ENCODE peak calls at places on chromosomes 16 and 17, in four cellular contexts. G, A, T and S are unnamed samples.

GRCh38 chr16:28899882-28900600 is 21.8 kb downstream of the ATP2A1 start:
- DNase-seq in A (no peak), G (no peak), T (no peak), S (no peak)

GRCh38 chr16:76800196-76800595 is 390.8 kb upstream of the MON1B start:
- DNase-seq in T (no peak), G (no peak), A (no peak), S (no peak)

GRCh38 chr16:90077757-90078593 is 844 bp upstream of the PRDM7 start:
- DNase-seq in A (no peak), T (no peak), G (peak; percentile 45), S (peak; percentile 29)

GRCh38 chr17:77451271-77451893 is 310.6 kb downstream of the SEC14L1 start:
- DNase-seq in A (peak; percentile 77), G (peak; percentile 33), T (no peak), S (no peak)

GRCh38 chr17:34300652-34301390 is 15.3 kb downstream of the CCL11 start:
- DNase-seq in G (peak; percentile 95), A (no peak), T (no peak), S (no peak)

GRCh38 chr17:48546924-48547838 is 2.3 kb upstream of the HOXB2 start:
- DNase-seq in G (peak; percentile 58), T (no peak), A (no peak), S (no peak)

GRCh38 chr17:9252525-9252924 is 231.2 kb downstream of the NTN1 start:
- DNase-seq in G (no peak), T (peak; percentile 38), A (no peak), S (no peak)

GRCh38 chr17:28466001-28466400 is 7.4 kb upstream of the SLC13A2 start:
- DNase-seq in G (no peak), T (no peak), A (no peak), S (no peak)

GRCh38 chr17:28749516-28750177 is 5.8 kb downstream of the TRAF4 start:
- DNase-seq in T (no peak), G (no peak), A (no peak), S (no peak)